ENCODE peak calls at places on chromosomes 7 and 10, in ten cellular contexts. H is AG04450; F is nephron progenitor cell; C is ovary; J is cardiac muscle cell; D is heart left ventricle; G is CD4-positive, alpha-beta T cell; A is AG09319; Y is GM20000; E is upper lobe of right lung. O is an unnamed sample.

GRCh38 chr10:132355297-132355696 is 23.3 kb downstream of the LRRC27 start:
- DNase-seq in F (no peak), D (no peak), H (no peak), Y (no peak), J (no peak), A (no peak), C (no peak), E (peak), G (no peak), O (no peak)

GRCh38 chr10:89458289-89458688 is 43.9 kb downstream of the IFIT5 start:
- DNase-seq in H (no peak), D (no peak), G (no peak), Y (no peak), F (no peak), C (no peak), A (no peak), E (no peak), J (peak), O (peak)

GRCh38 chr10:20185116-20185515 is 368.9 kb downstream of the PLXDC2 start:
- DNase-seq in C (no peak), Y (no peak), F (no peak), G (no peak), J (peak), H (no peak), E (no peak), A (no peak), D (no peak), O (no peak)

GRCh38 chr10:114100848-114101741 is 57.4 kb downstream of the ADRB1 start:
- DNase-seq in H (no peak), D (peak), C (peak), F (peak), Y (no peak), A (no peak), J (peak), E (no peak), G (no peak), O (peak)

GRCh38 chr7:19530852-19531251 is 178.0 kb downstream of the POLR1F start:
- DNase-seq in C (no peak), A (no peak), D (no peak), F (no peak), Y (no peak), G (no peak), H (no peak), J (no peak), E (no peak), O (peak)

GRCh38 chr7:84187813-84188212 is 6.8 kb downstream of the SEMA3A start:
- DNase-seq in J (peak), H (peak), D (no peak), E (no peak), G (no peak), Y (no peak), A (no peak), C (no peak), F (no peak), O (peak)

GRCh38 chr7:1665721-1666250 is 4.3 kb upstream of the ELFN1 start:
- DNase-seq in G (no peak), C (peak), A (no peak), E (peak), Y (peak), D (peak), F (peak), H (no peak), J (peak), O (no peak)

GRCh38 chr7:32587431-32587948 is 92.2 kb downstream of the AVL9 start:
- DNase-seq in C (peak), G (no peak), Y (no peak), H (peak), E (no peak), D (peak), A (no peak), F (no peak), J (peak), O (peak)

GRCh38 chr10:11473128-11473760 is 138.2 kb downstream of the USP6NL start:
- DNase-seq in D (no peak), J (peak), H (no peak), Y (no peak), C (no peak), E (no peak), A (no peak), G (no peak), F (no peak), O (no peak)

GRCh38 chr7:75660566-75661215 is 78.0 kb downstream of the HIP1 start:
- DNase-seq in H (no peak), Y (no peak), A (no peak), J (no peak), E (no peak), F (no peak), D (no peak), C (no peak), G (no peak), O (no peak)

GRCh38 chr10:99913831-99914235 is 95.9 kb downstream of the DNMBP start:
- DNase-seq in J (no peak), E (no peak), H (no peak), G (no peak), C (no peak), Y (no peak), A (no peak), D (no peak), F (peak), O (no peak)

GRCh38 chr7:42831051-42831952 is 80.6 kb downstream of the C7orf25 start:
- DNase-seq in J (peak), G (no peak), E (peak), D (peak), A (no peak), Y (no peak), H (no peak), F (peak), C (peak), O (peak)

GRCh38 chr10:4099202-4099601 is 314.2 kb upstream of the KLF6 start:
- DNase-seq in C (no peak), H (no peak), D (no peak), E (no peak), Y (no peak), F (no peak), J (no peak), A (no peak), G (no peak), O (no peak)

GRCh38 chr10:113924171-113924570 is 69.7 kb downstream of the NHLRC2 start:
- DNase-seq in C (no peak), J (no peak), D (no peak), Y (no peak), A (no peak), E (no peak), F (no peak), H (no peak), G (no peak), O (no peak)

GRCh38 chr7:2175514-2175913 is 57.2 kb downstream of the MAD1L1 start:
- DNase-seq in Y (no peak), F (no peak), E (no peak), G (no peak), J (peak), C (no peak), D (peak), A (peak), H (peak), O (peak)

GRCh38 chr10:14014423-14014822 is 316.3 kb downstream of the FRMD4A start:
- DNase-seq in J (no peak), D (no peak), H (no peak), F (no peak), G (no peak), C (no peak), A (no peak), Y (no peak), E (no peak), O (no peak)

GRCh38 chr10:127193125-127193524 is 3.3 kb downstream of the INSYN2A start:
- DNase-seq in D (no peak), Y (no peak), E (no peak), J (peak), A (no peak), H (peak), G (no peak), F (no peak), C (no peak), O (peak)

GRCh38 chr10:58302259-58302658 is 32.5 kb upstream of the UBE2D1 start:
- DNase-seq in E (no peak), Y (no peak), D (no peak), F (no peak), G (no peak), A (no peak), C (no peak), H (no peak), J (no peak), O (no peak)

GRCh38 chr7:149883452-149883861 is 9.7 kb downstream of the ATP6V0E2 start:
- DNase-seq in F (peak), Y (peak), H (no peak), J (peak), C (no peak), A (no peak), E (peak), D (peak), G (no peak), O (peak)

GRCh38 chr10:98624963-98625362 is 178.2 kb upstream of the HPS1 start:
- DNase-seq in Y (no peak), J (no peak), G (no peak), A (no peak), E (no peak), H (no peak), C (no peak), D (no peak), F (no peak), O (no peak)

GRCh38 chr10:27192284-27192683 is 37.1 kb downstream of the MASTL start:
- DNase-seq in C (no peak), Y (no peak), A (peak), D (no peak), F (no peak), E (no peak), G (no peak), H (peak), J (peak), O (peak)

GRCh38 chr7:124250297-124251034 is 217.6 kb upstream of the TMEM229A start:
- DNase-seq in E (no peak), H (no peak), G (no peak), D (no peak), C (no peak), J (no peak), F (no peak), A (no peak), Y (no peak), O (no peak)

GRCh38 chr7:64890761-64891666 is 12.1 kb upstream of the ZNF273 start:
- DNase-seq in G (no peak), C (no peak), H (no peak), J (no peak), F (no peak), D (no peak), E (no peak), Y (no peak), A (no peak), O (no peak)

GRCh38 chr7:93921190-93921585 is 347 bp upstream of the GNG11 start:
- DNase-seq in J (peak), F (no peak), Y (no peak), C (no peak), G (no peak), H (no peak), A (no peak), E (no peak), D (no peak), O (no peak)

GRCh38 chr7:29007127-29007526 is 49.0 kb upstream of the TRIL start:
- DNase-seq in H (no peak), F (no peak), G (no peak), Y (no peak), J (no peak), A (no peak), C (no peak), E (no peak), D (no peak), O (no peak)

GRCh38 chr7:71131753-71132520 is at the start of gene GALNT17:
- DNase-seq in J (no peak), A (no peak), C (peak), H (no peak), Y (no peak), E (no peak), G (no peak), F (peak), D (no peak), O (no peak)

GRCh38 chr7:45919231-45919825 is 1.7 kb downstream of the IGFBP3 start:
- DNase-seq in F (no peak), A (no peak), H (no peak), C (no peak), G (no peak), E (no peak), D (no peak), Y (no peak), J (no peak), O (no peak)

GRCh38 chr10:16520900-16521299 is 779 bp downstream of the C1QL3 start:
- DNase-seq in F (peak), C (no peak), H (no peak), D (no peak), A (no peak), G (no peak), E (peak), J (peak), Y (peak), O (peak)
- TF ChIP-seq CTCF in F (no peak), C (no peak), H (peak), D (no peak), A (peak), G (no peak), E (peak), J (peak), Y (peak), O (peak)

GRCh38 chr10:12846718-12847117 is 154.8 kb downstream of the CCDC3 start:
- DNase-seq in E (no peak), J (peak), D (no peak), C (no peak), G (no peak), H (no peak), A (no peak), F (no peak), Y (no peak), O (peak)

GRCh38 chr10:12849351-12850181 is 151.9 kb downstream of the CCDC3 start:
- DNase-seq in F (peak), E (no peak), H (no peak), G (no peak), J (peak), A (no peak), D (no peak), C (no peak), Y (no peak), O (no peak)

GRCh38 chr10:12848439-12849173 is 152.9 kb downstream of the CCDC3 start:
- DNase-seq in D (no peak), A (no peak), H (no peak), G (no peak), E (no peak), J (no peak), Y (no peak), F (no peak), C (no peak), O (no peak)

GRCh38 chr10:12844796-12845524 is 156.6 kb downstream of the CCDC3 start:
- DNase-seq in Y (no peak), E (no peak), G (no peak), C (peak), J (peak), A (peak), D (peak), H (peak), F (no peak), O (peak)

DNA sequence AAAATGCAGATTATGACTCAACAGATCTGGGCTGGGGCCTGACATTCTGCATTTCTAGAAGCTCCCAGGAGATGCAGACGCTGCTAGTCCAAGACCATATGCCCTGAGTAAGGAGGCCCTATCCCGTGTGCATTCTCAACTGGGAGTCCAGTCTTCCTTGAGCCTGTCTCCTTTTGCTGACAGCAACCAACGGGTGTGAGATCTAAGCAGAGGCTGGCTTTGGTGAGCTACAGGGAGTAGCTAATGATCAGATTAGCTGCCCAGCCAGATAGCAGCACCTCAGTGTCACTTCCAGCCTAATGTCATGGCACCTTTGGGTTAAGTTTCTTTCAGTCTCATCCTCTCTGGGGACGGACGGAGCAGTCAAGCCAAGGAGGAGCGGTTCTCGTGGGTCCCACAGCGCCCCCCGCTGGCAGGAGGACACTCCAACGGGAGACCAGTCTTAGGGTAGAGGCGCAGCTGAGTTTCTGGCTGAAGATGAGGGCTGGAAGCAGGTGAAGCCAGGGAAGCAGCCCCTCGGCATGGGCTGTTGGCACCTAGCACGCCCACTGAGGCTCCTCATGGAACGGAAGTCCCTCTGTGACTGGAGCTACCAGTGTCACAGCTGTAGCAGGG is 154.0 kb downstream of the CCDC3 start:
- DNase-seq in G (no peak), F (peak), H (no peak), Y (no peak), C (no peak), A (no peak), D (no peak), E (no peak), J (no peak), O (no peak)
- TF ChIP-seq CTCF in G (no peak), F (peak), H (peak), Y (peak), C (no peak), A (peak), D (no peak), E (peak), J (peak), O (peak)

GRCh38 chr10:74103560-74104248 is 46.9 kb downstream of the AP3M1 start:
- DNase-seq in J (peak), E (no peak), D (no peak), F (no peak), H (no peak), C (no peak), Y (peak), G (no peak), A (no peak), O (peak)
- TF ChIP-seq CTCF in J (peak), E (peak), D (peak), F (peak), H (peak), C (no peak), Y (peak), G (no peak), A (peak), O (peak)

DNA sequence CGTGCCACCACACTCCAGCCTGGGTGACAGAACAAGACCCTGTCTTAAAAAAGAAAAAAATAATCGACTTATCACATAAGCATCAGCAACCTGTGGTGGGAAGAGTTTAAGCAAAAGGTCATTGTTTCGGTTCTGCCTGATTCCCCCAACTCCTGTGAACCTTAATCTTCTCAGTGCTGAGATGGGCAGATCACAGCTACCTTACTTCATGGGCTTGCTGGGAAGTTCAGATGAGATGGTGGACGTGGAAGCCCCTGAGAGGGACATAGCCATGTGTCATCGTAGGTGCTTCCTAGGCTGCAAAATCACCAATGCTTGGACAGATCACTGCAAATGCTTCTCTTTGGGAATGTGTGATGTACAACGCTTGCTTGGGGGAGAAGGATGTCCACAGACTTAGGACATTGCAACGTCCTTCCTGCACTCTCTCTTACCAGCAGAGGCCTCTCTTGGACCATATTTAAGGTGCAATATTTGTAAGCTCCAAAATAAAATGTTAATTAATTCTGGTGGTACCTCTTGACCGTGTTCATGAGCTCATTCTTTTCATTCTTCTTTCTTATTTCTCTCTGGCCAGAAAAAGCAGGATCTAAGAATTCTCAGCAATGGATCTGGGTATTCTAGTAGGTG is 8.6 kb downstream of the GJD4 start:
- DNase-seq in J (peak), D (no peak), H (no peak), F (no peak), E (no peak), C (no peak), Y (no peak), A (peak), G (no peak), O (peak)
- TF ChIP-seq CTCF in J (peak), D (peak), H (peak), F (no peak), E (peak), C (no peak), Y (no peak), A (peak), G (no peak), O (peak)

GRCh38 chr7:117875566-117875965 is 2.3 kb upstream of the CTTNBP2 start:
- DNase-seq in C (no peak), E (no peak), Y (no peak), H (no peak), G (no peak), D (no peak), A (no peak), F (peak), J (no peak), O (no peak)
- TF ChIP-seq CTCF in C (no peak), E (no peak), Y (no peak), H (peak), G (no peak), D (no peak), A (no peak), F (peak), J (no peak), O (no peak)

DNA sequence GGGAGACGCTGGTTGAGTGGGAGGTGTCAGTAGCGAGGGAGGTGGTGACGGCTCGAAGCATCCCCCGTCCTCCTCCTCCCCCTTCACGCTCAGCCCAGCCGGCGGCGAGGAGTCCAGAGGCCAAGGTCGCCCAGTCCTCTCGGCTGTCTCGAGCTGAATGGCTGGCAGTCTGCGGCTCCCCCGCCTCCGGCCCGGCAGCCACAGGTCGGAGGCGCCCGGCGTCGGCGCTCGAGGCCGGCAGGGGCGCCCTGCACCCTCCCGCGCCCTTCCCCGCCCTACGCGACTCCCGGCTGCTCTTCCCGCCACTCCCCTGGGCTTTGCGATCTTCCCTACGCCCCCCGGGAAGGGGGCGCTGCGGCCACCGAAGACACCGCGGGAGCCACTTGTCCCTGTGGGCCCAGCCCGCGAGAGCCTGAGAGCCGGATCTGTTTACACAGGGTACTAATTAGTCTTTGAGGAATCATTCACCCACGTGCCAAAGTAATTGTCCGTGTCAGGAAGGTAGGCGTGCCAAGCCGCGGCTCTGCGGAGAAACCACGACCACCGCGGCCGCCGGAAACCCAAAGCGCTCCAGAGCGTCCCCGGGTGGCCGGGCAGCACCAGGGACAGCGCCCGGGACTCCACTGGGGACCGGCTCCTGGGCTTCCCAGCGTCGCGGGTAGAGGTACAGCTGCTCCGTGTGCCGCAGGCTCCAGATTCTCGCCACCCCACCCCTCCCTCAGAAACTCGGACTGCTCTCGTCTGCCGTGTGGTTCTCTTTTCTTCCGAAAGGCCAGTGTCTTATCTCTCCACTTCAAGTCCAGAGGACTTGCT is at the start of gene NXPH1:
- DNase-seq in H (no peak), A (no peak), G (no peak), D (no peak), E (peak), F (peak), J (peak), C (no peak), Y (peak), O (no peak)
- TF ChIP-seq CTCF in H (no peak), A (no peak), G (no peak), D (no peak), E (no peak), F (peak), J (no peak), C (no peak), Y (no peak), O (no peak)

GRCh38 chr10:21197838-21198237 is 300.7 kb upstream of the NEBL start:
- DNase-seq in D (no peak), C (no peak), E (no peak), F (no peak), Y (no peak), G (no peak), H (no peak), J (no peak), A (no peak), O (no peak)
- TF ChIP-seq CTCF in D (no peak), C (no peak), E (no peak), F (no peak), Y (no peak), G (no peak), H (no peak), J (no peak), A (no peak), O (no peak)